ENCODE peak calls at places on chromosomes 5 and 9, in eight cellular contexts. V is ureter; F is CD4-positive, alpha-beta T cell; P is GM10248; W is A172; K is GM03348; J is KBM-7; O is mucosa of descending colon. I is an unnamed sample.

GRCh38 chr5:34497031-34497808 is 158.9 kb upstream of the RAI14 start:
- DNase-seq in K (no peak), V (peak), P (no peak), O (peak), J (no peak), W (no peak), F (no peak), I (no peak)

GRCh38 chr5:38745836-38746732 is 99.7 kb upstream of the OSMR start:
- DNase-seq in F (no peak), P (no peak), K (no peak), W (no peak), J (no peak), V (no peak), O (no peak), I (no peak)

GRCh38 chr5:122076669-122077450 is 1.2 kb downstream of the LOX start:
- DNase-seq in K (peak), O (peak), F (no peak), J (peak), W (peak), V (peak), P (peak), I (peak)

GRCh38 chr5:94347130-94347529 is 271.3 kb downstream of the KIAA0825 start:
- DNase-seq in K (no peak), J (no peak), O (no peak), F (no peak), W (no peak), V (no peak), P (no peak), I (no peak)

GRCh38 chr9:8845376-8845775 is 1045.8 kb upstream of the DMAC1 start:
- DNase-seq in J (no peak), F (no peak), V (no peak), O (peak), W (no peak), K (no peak), P (no peak), I (no peak)

GRCh38 chr9:110768887-110769286 is 100.3 kb downstream of the MUSK start:
- DNase-seq in P (no peak), F (no peak), W (no peak), K (no peak), J (no peak), V (no peak), O (no peak), I (no peak)

GRCh38 chr5:2696156-2696807 is 55.2 kb downstream of the IRX2 start:
- DNase-seq in F (no peak), J (no peak), O (no peak), K (no peak), P (no peak), W (no peak), V (no peak), I (peak)

GRCh38 chr5:43840424-43841232 is 237.6 kb downstream of the NNT start:
- DNase-seq in F (no peak), K (no peak), W (peak), P (no peak), O (peak), V (no peak), J (no peak), I (no peak)

GRCh38 chr9:9556865-9557803 is 1055.7 kb downstream of the PTPRD start:
- DNase-seq in K (no peak), W (no peak), F (no peak), P (no peak), J (no peak), V (no peak), O (no peak), I (peak)

GRCh38 chr9:126325779-126326178 is 850 bp upstream of the MVB12B start:
- DNase-seq in F (no peak), J (no peak), O (no peak), P (no peak), V (no peak), W (no peak), K (no peak), I (peak)

GRCh38 chr9:96150324-96151023 is 151.5 kb downstream of the HSD17B3 start:
- DNase-seq in P (peak), O (no peak), V (no peak), F (peak), J (peak), K (no peak), W (no peak), I (no peak)

GRCh38 chr9:136857606-136858412 is 5.7 kb downstream of the MAMDC4 start:
- DNase-seq in O (peak), F (no peak), J (no peak), V (no peak), W (no peak), K (no peak), P (no peak), I (peak)

GRCh38 chr5:173535976-173536639 is 80.3 kb downstream of the BOD1 start:
- DNase-seq in P (no peak), K (no peak), F (no peak), W (no peak), J (no peak), V (no peak), O (no peak), I (no peak)

GRCh38 chr9:35774907-35775635 is 16.3 kb upstream of the NPR2 start:
- DNase-seq in F (no peak), V (no peak), O (no peak), J (peak), W (no peak), K (no peak), P (no peak), I (peak)

GRCh38 chr9:84294551-84294950 is 46.0 kb downstream of the SLC28A3 start:
- DNase-seq in V (no peak), W (no peak), K (no peak), F (no peak), O (no peak), P (no peak), J (no peak), I (peak)

GRCh38 chr5:759111-759741 is 25.3 kb downstream of the ZDHHC11B start:
- DNase-seq in P (no peak), K (peak), F (peak), W (no peak), J (no peak), V (peak), O (peak), I (peak)

GRCh38 chr9:18594837-18595236 is 120.9 kb downstream of the ADAMTSL1 start:
- DNase-seq in F (no peak), O (no peak), K (no peak), J (no peak), P (no peak), W (no peak), V (no peak), I (no peak)

GRCh38 chr5:142806769-142807377 is 36.7 kb downstream of the ARHGAP26 start:
- DNase-seq in O (no peak), J (no peak), P (no peak), F (no peak), K (no peak), W (no peak), V (no peak), I (no peak)

GRCh38 chr5:62257018-62257367 is 49.0 kb upstream of the KIF2A start:
- DNase-seq in K (no peak), F (no peak), P (no peak), J (no peak), V (no peak), O (no peak), W (no peak), I (no peak)

GRCh38 chr9:14180077-14180941 is 133.6 kb downstream of the NFIB start:
- DNase-seq in V (no peak), W (no peak), P (no peak), O (peak), J (no peak), K (no peak), F (no peak), I (no peak)

GRCh38 chr9:127676636-127677035 is 30.2 kb upstream of the CFAP157 start:
- DNase-seq in K (no peak), F (no peak), V (no peak), P (no peak), O (no peak), J (no peak), W (no peak), I (no peak)

GRCh38 chr9:76658510-76659231 is 105.6 kb upstream of the PCA3 start:
- DNase-seq in O (no peak), F (no peak), K (peak), V (no peak), J (peak), W (peak), P (peak), I (peak)

GRCh38 chr5:73918791-73919221 is 292.8 kb downstream of the ARHGEF28 start:
- DNase-seq in K (no peak), P (no peak), O (no peak), W (no peak), F (no peak), J (no peak), V (no peak), I (no peak)